ENCODE peak calls at places on chromosomes 2 and 18, in ten cellular contexts. V is right lobe of liver; R is IMR-90; G is CD4-positive, CD25-positive, alpha-beta regulatory T cell; D is heart right ventricle; U is A549; S is aorta; Z is psoas muscle; X is right cardiac atrium; O is gastrocnemius medialis. T is an unnamed sample.

GRCh38 chr18:23471486-23471885 is 18.4 kb downstream of the RIOK3 start:
- ATAC-seq in V (no peak), R (no peak), G (no peak), D (no peak), U (no peak), S (no peak), Z (no peak), X (no peak), O (no peak), T (no peak)

GRCh38 chr2:183903026-183903425 is 695.3 kb upstream of the ZNF804A start:
- ATAC-seq in V (no peak), R (no peak), G (no peak), D (no peak), U (no peak), S (no peak), Z (no peak), X (no peak), O (no peak), T (no peak)

GRCh38 chr2:241503776-241504392 is 4.5 kb downstream of the STK25 start:
- ATAC-seq in V (no peak), R (no peak), G (no peak), D (no peak), U (no peak), S (no peak), Z (no peak), X (no peak), O (no peak), T (no peak)

GRCh38 chr2:197086500-197086899 is 160.0 kb upstream of the PGAP1 start:
- ATAC-seq in V (peak), R (no peak), G (no peak), D (peak), U (no peak), S (no peak), Z (no peak), X (peak), O (no peak), T (no peak)

GRCh38 chr2:47204691-47205090 is 49.6 kb upstream of the STPG4 start:
- ATAC-seq in V (no peak), R (no peak), G (no peak), D (no peak), U (no peak), S (no peak), Z (no peak), X (no peak), O (no peak), T (no peak)

GRCh38 chr2:216603884-216604245 is 29.4 kb upstream of the IGFBP2 start:
- ATAC-seq in V (no peak), R (no peak), G (no peak), D (no peak), U (no peak), S (no peak), Z (no peak), X (no peak), O (no peak), T (no peak)

GRCh38 chr2:96470636-96471035 is 34.5 kb downstream of the NEURL3 start:
- ATAC-seq in V (peak), R (peak), G (peak), D (peak), U (peak), S (peak), Z (peak), X (peak), O (no peak), T (peak)

GRCh38 chr18:12044591-12044990 is 49.1 kb upstream of the ANKRD62 start:
- ATAC-seq in V (no peak), R (no peak), G (no peak), D (no peak), U (no peak), S (no peak), Z (no peak), X (no peak), O (no peak), T (no peak)

GRCh38 chr2:2831656-2832055 is 500.6 kb upstream of the MYT1L start:
- ATAC-seq in V (no peak), R (no peak), G (no peak), D (no peak), U (no peak), S (no peak), Z (no peak), X (no peak), O (no peak), T (no peak)

GRCh38 chr2:42846026-42846425 is 53.6 kb upstream of the HAAO start:
- ATAC-seq in V (no peak), R (no peak), G (no peak), D (no peak), U (no peak), S (no peak), Z (no peak), X (no peak), O (no peak), T (no peak)

GRCh38 chr2:173828189-173829157 is 136.7 kb downstream of the SP3 start:
- ATAC-seq in V (no peak), R (no peak), G (no peak), D (no peak), U (no peak), S (no peak), Z (no peak), X (no peak), O (no peak), T (no peak)

GRCh38 chr18:1510542-1511179 is 606.0 kb downstream of the ADCYAP1 start:
- ATAC-seq in V (no peak), R (no peak), G (no peak), D (no peak), U (no peak), S (peak), Z (no peak), X (no peak), O (no peak), T (no peak)

GRCh38 chr2:33521791-33522281 is 45.4 kb downstream of the RASGRP3 start:
- ATAC-seq in V (no peak), R (no peak), G (no peak), D (peak), U (no peak), S (peak), Z (peak), X (peak), O (peak), T (peak)

GRCh38 chr2:45902952-45903351 is 251.5 kb downstream of the PRKCE start:
- ATAC-seq in V (no peak), R (no peak), G (no peak), D (no peak), U (no peak), S (no peak), Z (no peak), X (no peak), O (no peak), T (no peak)

GRCh38 chr2:240603846-240604245 is 17.3 kb downstream of the CAPN10 start:
- ATAC-seq in V (no peak), R (no peak), G (no peak), D (peak), U (peak), S (no peak), Z (peak), X (peak), O (no peak), T (no peak)

GRCh38 chr18:79965119-79965902 is 868 bp downstream of the HSBP1L1 start:
- ATAC-seq in V (peak), R (peak), G (peak), D (peak), U (peak), S (peak), Z (peak), X (peak), O (peak), T (peak)

GRCh38 chr18:13625355-13625754 is 101.0 kb downstream of the FAM210A start:
- ATAC-seq in V (no peak), R (no peak), G (no peak), D (no peak), U (no peak), S (no peak), Z (no peak), X (no peak), O (no peak), T (no peak)

GRCh38 chr2:234881413-234882241 is 70.2 kb upstream of the SH3BP4 start:
- ATAC-seq in V (peak), R (peak), G (no peak), D (peak), U (peak), S (peak), Z (peak), X (peak), O (peak), T (peak)

GRCh38 chr18:13279181-13280065 is 60.9 kb downstream of the LDLRAD4 start:
- ATAC-seq in V (no peak), R (no peak), G (peak), D (no peak), U (no peak), S (no peak), Z (no peak), X (peak), O (no peak), T (no peak)

GRCh38 chr2:68371138-68371537 is 6.1 kb downstream of the PLEK start:
- ATAC-seq in V (no peak), R (no peak), G (no peak), D (no peak), U (no peak), S (no peak), Z (no peak), X (no peak), O (no peak), T (no peak)

GRCh38 chr2:233486778-233487552 is 79.6 kb downstream of the USP40 start:
- ATAC-seq in V (peak), R (peak), G (no peak), D (peak), U (peak), S (peak), Z (no peak), X (peak), O (no peak), T (no peak)

GRCh38 chr18:75167759-75168211 is 41.2 kb downstream of the PTGR3 start:
- ATAC-seq in V (no peak), R (peak), G (no peak), D (peak), U (no peak), S (no peak), Z (no peak), X (peak), O (no peak), T (peak)

GRCh38 chr18:48548404-48548771 is 9.6 kb downstream of the CTIF start:
- ATAC-seq in V (peak), R (no peak), G (no peak), D (peak), U (no peak), S (peak), Z (peak), X (peak), O (peak), T (peak)

GRCh38 chr2:179180242-179180641 is 84.4 kb downstream of the SESTD1 start:
- ATAC-seq in V (no peak), R (no peak), G (no peak), D (no peak), U (no peak), S (no peak), Z (no peak), X (no peak), O (no peak), T (no peak)

GRCh38 chr2:240452471-240453256 is 17.2 kb downstream of the GPC1 start:
- ATAC-seq in V (peak), R (peak), G (no peak), D (peak), U (peak), S (peak), Z (peak), X (peak), O (peak), T (peak)

GRCh38 chr2:48414980-48415764 is 114.8 kb upstream of the STON1 start:
- ATAC-seq in V (peak), R (no peak), G (no peak), D (peak), U (peak), S (no peak), Z (no peak), X (peak), O (no peak), T (no peak)

GRCh38 chr2:238573916-238574315 is 147.2 kb downstream of the ASB1 start:
- ATAC-seq in V (no peak), R (no peak), G (no peak), D (no peak), U (no peak), S (no peak), Z (no peak), X (no peak), O (no peak), T (no peak)

GRCh38 chr2:212998629-212999359 is 152.6 kb downstream of the IKZF2 start:
- ATAC-seq in V (no peak), R (no peak), G (peak), D (no peak), U (no peak), S (no peak), Z (no peak), X (no peak), O (no peak), T (no peak)

GRCh38 chr18:78818495-78818894 is 161.1 kb upstream of the SALL3 start:
- ATAC-seq in V (no peak), R (no peak), G (no peak), D (no peak), U (no peak), S (no peak), Z (no peak), X (no peak), O (no peak), T (no peak)

GRCh38 chr2:200239216-200239615 is 67.3 kb upstream of the SPATS2L start:
- ATAC-seq in V (no peak), R (no peak), G (peak), D (no peak), U (no peak), S (no peak), Z (no peak), X (no peak), O (no peak), T (no peak)

GRCh38 chr2:111169268-111169667 is 48.6 kb downstream of the BCL2L11 start:
- ATAC-seq in V (no peak), R (no peak), G (no peak), D (no peak), U (peak), S (no peak), Z (peak), X (peak), O (no peak), T (no peak)

GRCh38 chr2:85505551-85506238 is 33.3 kb upstream of the MAT2A start:
- ATAC-seq in V (no peak), R (no peak), G (no peak), D (no peak), U (peak), S (no peak), Z (no peak), X (no peak), O (no peak), T (no peak)

GRCh38 chr2:207484444-207485391 is 45.0 kb upstream of the CREB1 start:
- ATAC-seq in V (no peak), R (no peak), G (no peak), D (peak), U (no peak), S (no peak), Z (no peak), X (peak), O (no peak), T (peak)

GRCh38 chr2:143152219-143152618 is 23.0 kb downstream of the ARHGAP15 start:
- ATAC-seq in V (peak), R (no peak), G (no peak), D (no peak), U (no peak), S (no peak), Z (no peak), X (no peak), O (no peak), T (no peak)

GRCh38 chr2:239846789-239847676 is 178.1 kb downstream of the NDUFA10 start:
- ATAC-seq in V (no peak), R (no peak), G (no peak), D (no peak), U (no peak), S (no peak), Z (no peak), X (no peak), O (no peak), T (no peak)

GRCh38 chr2:172672114-172672513 is 63.5 kb upstream of the RAPGEF4 start:
- ATAC-seq in V (peak), R (peak), G (no peak), D (no peak), U (peak), S (no peak), Z (no peak), X (no peak), O (no peak), T (no peak)

GRCh38 chr2:161417428-161418274 is 1.6 kb downstream of the TBR1 start:
- ATAC-seq in V (no peak), R (no peak), G (no peak), D (no peak), U (no peak), S (no peak), Z (no peak), X (no peak), O (no peak), T (no peak)

GRCh38 chr2:224937887-224938286 is 104.4 kb downstream of the DOCK10 start:
- ATAC-seq in V (peak), R (no peak), G (peak), D (no peak), U (no peak), S (no peak), Z (no peak), X (no peak), O (no peak), T (no peak)

GRCh38 chr18:50581517-50581916 is 21.6 kb downstream of the MAPK4 start:
- ATAC-seq in V (no peak), R (no peak), G (no peak), D (no peak), U (no peak), S (no peak), Z (no peak), X (no peak), O (no peak), T (no peak)

GRCh38 chr2:26735096-26735495 is 29.0 kb upstream of the SLC35F6 start:
- ATAC-seq in V (peak), R (peak), G (no peak), D (peak), U (peak), S (peak), Z (no peak), X (peak), O (no peak), T (no peak)

DNA sequence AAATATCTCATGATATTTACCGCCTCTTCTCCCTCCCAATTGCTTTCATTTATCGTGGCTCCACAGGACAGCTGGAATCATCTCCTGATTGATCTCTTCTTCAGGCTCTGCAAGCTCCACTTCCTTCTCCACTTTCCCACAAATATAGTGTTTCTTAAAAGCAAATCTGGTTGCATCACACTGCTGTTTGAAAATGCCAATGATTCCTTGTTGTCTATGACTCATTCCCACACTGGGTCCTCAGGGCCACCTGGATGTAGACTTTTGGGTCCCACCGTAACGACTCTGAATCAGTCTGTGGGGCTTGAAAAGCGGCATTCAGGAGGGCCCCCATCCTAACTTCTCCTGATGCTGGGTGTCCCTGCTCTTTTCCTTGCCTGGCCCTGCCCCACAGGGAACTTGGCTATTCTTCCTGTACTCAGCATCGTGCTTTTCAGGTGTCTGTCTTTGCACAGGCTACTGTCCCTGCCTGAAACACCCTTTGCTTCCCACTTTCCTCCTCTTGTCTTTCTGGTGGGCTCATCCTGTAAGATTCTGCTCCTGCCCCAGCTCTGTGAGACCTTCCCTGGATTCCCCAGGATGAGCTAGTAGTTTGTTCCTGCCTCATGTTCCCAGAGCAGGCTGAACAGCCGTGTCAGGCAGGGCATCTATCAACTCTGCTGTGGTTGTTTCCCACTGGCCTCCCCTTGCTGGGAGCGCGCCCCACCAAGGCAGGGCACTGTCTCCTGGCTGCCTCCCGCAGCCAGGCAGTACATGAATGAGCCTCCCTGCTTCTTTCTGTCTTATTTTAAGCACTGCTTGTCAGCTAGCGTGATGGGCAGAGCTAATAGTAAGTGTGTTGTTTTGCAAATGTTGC is 111.9 kb downstream of the KCTD1 start:
- ATAC-seq in V (no peak), R (peak), G (no peak), D (no peak), U (peak), S (no peak), Z (no peak), X (no peak), O (no peak), T (peak)
- H3K27ac ChIP-seq in V (no peak), R (no peak), G (no peak), D (no peak), U (peak), S (no peak), Z (no peak), X (no peak), O (no peak), T (no peak)

GRCh38 chr2:202269585-202269984 is 4.0 kb downstream of the NOP58 start:
- ATAC-seq in V (no peak), R (no peak), G (no peak), D (no peak), U (no peak), S (no peak), Z (no peak), X (no peak), O (no peak), T (no peak)
- H3K4me3 ChIP-seq in V (no peak), R (no peak), G (peak), D (no peak), U (no peak), S (no peak), Z (no peak), X (no peak), O (no peak), T (no peak)

DNA sequence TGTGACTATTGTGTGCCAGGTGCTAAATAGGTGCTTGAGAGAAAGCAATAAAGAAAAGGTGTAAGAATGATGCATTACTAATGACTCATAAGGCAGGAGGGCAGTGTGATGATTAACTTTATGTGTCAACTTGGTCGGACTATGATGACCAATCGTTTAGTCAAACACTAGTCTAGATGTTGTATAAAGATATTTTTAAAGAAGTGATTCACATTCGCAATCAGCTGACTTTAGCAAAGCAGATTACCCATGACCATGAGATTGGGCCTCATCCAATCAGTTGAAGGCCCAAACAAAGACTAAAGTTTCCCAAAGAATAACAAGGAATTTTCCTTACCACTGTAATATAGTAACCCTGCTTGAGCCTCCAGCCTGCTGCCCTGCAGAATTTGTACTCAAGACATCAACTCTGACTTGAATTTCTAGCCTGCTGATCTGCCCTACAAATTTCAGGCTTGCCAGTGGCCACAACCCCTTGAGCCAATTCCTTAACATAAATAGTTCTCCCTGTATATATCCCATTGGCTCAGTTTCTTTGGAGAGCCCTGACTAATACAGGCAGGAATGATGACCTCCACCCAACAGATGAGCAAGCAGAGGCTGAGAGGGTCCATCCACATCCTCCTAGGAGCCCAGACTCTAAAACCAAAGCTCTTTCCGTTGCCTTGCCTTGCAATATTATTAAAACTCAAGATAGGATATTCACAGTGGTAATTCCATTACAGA is 132.6 kb downstream of the ACTR3 start:
- ATAC-seq in V (peak), R (peak), G (no peak), D (no peak), U (peak), S (no peak), Z (no peak), X (no peak), O (no peak), T (no peak)
- H3K27ac ChIP-seq in V (no peak), R (no peak), G (no peak), D (no peak), U (no peak), S (no peak), Z (no peak), X (no peak), O (no peak), T (no peak)

GRCh38 chr18:65343571-65343970 is 407.2 kb upstream of the CDH7 start:
- ATAC-seq in V (no peak), R (no peak), G (no peak), D (no peak), U (no peak), S (no peak), Z (no peak), X (no peak), O (no peak), T (no peak)
- H3K4me3 ChIP-seq in V (no peak), R (no peak), G (no peak), D (no peak), U (no peak), S (no peak), Z (no peak), X (no peak), O (no peak), T (no peak)

GRCh38 chr18:68839701-68840100 is 41.8 kb downstream of the CCDC102B start:
- ATAC-seq in V (no peak), R (no peak), G (no peak), D (no peak), U (no peak), S (no peak), Z (no peak), X (no peak), O (no peak), T (no peak)

GRCh38 chr18:68841301-68841700 is 43.4 kb downstream of the CCDC102B start:
- ATAC-seq in V (no peak), R (peak), G (no peak), D (no peak), U (no peak), S (no peak), Z (no peak), X (no peak), O (no peak), T (no peak)

GRCh38 chr18:68840554-68841263 is 42.8 kb downstream of the CCDC102B start:
- ATAC-seq in V (peak), R (peak), G (no peak), D (peak), U (peak), S (peak), Z (no peak), X (peak), O (peak), T (peak)

GRCh38 chr18:68833756-68834155 is 35.9 kb downstream of the CCDC102B start:
- ATAC-seq in V (no peak), R (no peak), G (no peak), D (no peak), U (no peak), S (no peak), Z (no peak), X (no peak), O (no peak), T (no peak)

GRCh38 chr18:68837665-68838390 is 39.9 kb downstream of the CCDC102B start:
- ATAC-seq in V (no peak), R (peak), G (no peak), D (no peak), U (no peak), S (no peak), Z (no peak), X (no peak), O (no peak), T (peak)
- H3K27ac ChIP-seq in V (no peak), R (peak), G (no peak), D (no peak), U (no peak), S (no peak), Z (no peak), X (no peak), O (no peak), T (peak)

T was measured in gastroesophageal sphincter.